ENCODE peak calls at places on chromosome 1, in ten cellular contexts. One of them, this sample, is unnamed.

GRCh38 chr1:167148388-167148787 is 54.5 kb downstream of the STYXL2 start:
- DNase-seq in transverse colon: no peak
- DNase-seq in A549: no peak
- DNase-seq in tibial nerve: no peak
- DNase-seq in stomach: no peak
- DNase-seq in H1: no peak
- DNase-seq in HepG2: no peak
- DNase-seq in GM12878: no peak
- DNase-seq in SK-N-SH: no peak
- DNase-seq in ovary: no peak
- DNase-seq in this sample: no peak

GRCh38 chr1:187903223-187903622 is 1074.5 kb downstream of the PLA2G4A start:
- DNase-seq in transverse colon: no peak
- DNase-seq in A549: no peak
- DNase-seq in tibial nerve: no peak
- DNase-seq in stomach: no peak
- DNase-seq in H1: no peak
- DNase-seq in HepG2: no peak
- DNase-seq in GM12878: no peak
- DNase-seq in SK-N-SH: no peak
- DNase-seq in ovary: no peak
- DNase-seq in this sample: no peak

GRCh38 chr1:9111957-9112356 is 16.9 kb downstream of the GPR157 start:
- DNase-seq in transverse colon: peak
- DNase-seq in A549: no peak
- DNase-seq in tibial nerve: no peak
- DNase-seq in stomach: no peak
- DNase-seq in H1: no peak
- DNase-seq in HepG2: peak
- DNase-seq in GM12878: no peak
- DNase-seq in SK-N-SH: no peak
- DNase-seq in ovary: peak
- DNase-seq in this sample: no peak

GRCh38 chr1:212396638-212397037 is 18.0 kb downstream of the PACC1 start:
- DNase-seq in transverse colon: no peak
- DNase-seq in A549: no peak
- DNase-seq in tibial nerve: no peak
- DNase-seq in stomach: no peak
- DNase-seq in H1: no peak
- DNase-seq in HepG2: no peak
- DNase-seq in GM12878: no peak
- DNase-seq in SK-N-SH: no peak
- DNase-seq in ovary: no peak
- DNase-seq in this sample: no peak

GRCh38 chr1:40982721-40983120 is 3.2 kb downstream of the CTPS1 start:
- DNase-seq in transverse colon: no peak
- DNase-seq in A549: no peak
- DNase-seq in tibial nerve: no peak
- DNase-seq in stomach: no peak
- DNase-seq in H1: no peak
- DNase-seq in HepG2: no peak
- DNase-seq in GM12878: no peak
- DNase-seq in SK-N-SH: no peak
- DNase-seq in ovary: no peak
- DNase-seq in this sample: no peak

GRCh38 chr1:226082959-226083302 is 20.4 kb downstream of the H3-3A start:
- DNase-seq in transverse colon: peak
- DNase-seq in A549: peak
- DNase-seq in tibial nerve: peak
- DNase-seq in stomach: peak
- DNase-seq in H1: no peak
- DNase-seq in HepG2: no peak
- DNase-seq in GM12878: no peak
- DNase-seq in SK-N-SH: peak
- DNase-seq in ovary: no peak
- DNase-seq in this sample: peak

GRCh38 chr1:109649380-109649987 is 6.4 kb upstream of the GSTM4 start:
- DNase-seq in transverse colon: no peak
- DNase-seq in A549: peak
- DNase-seq in tibial nerve: no peak
- DNase-seq in stomach: no peak
- DNase-seq in H1: no peak
- DNase-seq in HepG2: no peak
- DNase-seq in GM12878: no peak
- DNase-seq in SK-N-SH: peak
- DNase-seq in ovary: peak
- DNase-seq in this sample: no peak

GRCh38 chr1:240758296-240758695 is 146.3 kb upstream of the GREM2 start:
- DNase-seq in transverse colon: no peak
- DNase-seq in A549: no peak
- DNase-seq in tibial nerve: no peak
- DNase-seq in stomach: no peak
- DNase-seq in H1: no peak
- DNase-seq in HepG2: no peak
- DNase-seq in GM12878: no peak
- DNase-seq in SK-N-SH: no peak
- DNase-seq in ovary: no peak
- DNase-seq in this sample: no peak

GRCh38 chr1:110433803-110434202 is 17.1 kb upstream of the PROK1 start:
- DNase-seq in transverse colon: no peak
- DNase-seq in A549: peak
- DNase-seq in tibial nerve: peak
- DNase-seq in stomach: peak
- DNase-seq in H1: peak
- DNase-seq in HepG2: peak
- DNase-seq in GM12878: no peak
- DNase-seq in SK-N-SH: no peak
- DNase-seq in ovary: no peak
- DNase-seq in this sample: peak

GRCh38 chr1:33388989-33389771 is 41.7 kb downstream of the PHC2 start:
- DNase-seq in transverse colon: no peak
- DNase-seq in A549: no peak
- DNase-seq in tibial nerve: no peak
- DNase-seq in stomach: no peak
- DNase-seq in H1: no peak
- DNase-seq in HepG2: no peak
- DNase-seq in GM12878: no peak
- DNase-seq in SK-N-SH: no peak
- DNase-seq in ovary: no peak
- DNase-seq in this sample: no peak

GRCh38 chr1:242205622-242206489 is 207.0 kb upstream of the MAP1LC3C start:
- DNase-seq in transverse colon: no peak
- DNase-seq in A549: no peak
- DNase-seq in tibial nerve: no peak
- DNase-seq in stomach: no peak
- DNase-seq in H1: peak
- DNase-seq in HepG2: no peak
- DNase-seq in GM12878: no peak
- DNase-seq in SK-N-SH: no peak
- DNase-seq in ovary: no peak
- DNase-seq in this sample: no peak

GRCh38 chr1:153291514-153291913 is 21.2 kb downstream of the PGLYRP3 start:
- DNase-seq in transverse colon: no peak
- DNase-seq in A549: no peak
- DNase-seq in tibial nerve: no peak
- DNase-seq in stomach: no peak
- DNase-seq in H1: no peak
- DNase-seq in HepG2: no peak
- DNase-seq in GM12878: peak
- DNase-seq in SK-N-SH: no peak
- DNase-seq in ovary: no peak
- DNase-seq in this sample: no peak

GRCh38 chr1:245306020-245306419 is 151.2 kb downstream of the KIF26B start:
- DNase-seq in transverse colon: no peak
- DNase-seq in A549: no peak
- DNase-seq in tibial nerve: no peak
- DNase-seq in stomach: no peak
- DNase-seq in H1: no peak
- DNase-seq in HepG2: no peak
- DNase-seq in GM12878: no peak
- DNase-seq in SK-N-SH: no peak
- DNase-seq in ovary: no peak
- DNase-seq in this sample: no peak

GRCh38 chr1:245311887-245312286 is 157.1 kb downstream of the KIF26B start:
- DNase-seq in transverse colon: no peak
- DNase-seq in A549: no peak
- DNase-seq in tibial nerve: no peak
- DNase-seq in stomach: no peak
- DNase-seq in H1: no peak
- DNase-seq in HepG2: no peak
- DNase-seq in GM12878: no peak
- DNase-seq in SK-N-SH: no peak
- DNase-seq in ovary: no peak
- DNase-seq in this sample: no peak

GRCh38 chr1:245313581-245313980 is 158.8 kb downstream of the KIF26B start:
- DNase-seq in transverse colon: no peak
- DNase-seq in A549: no peak
- DNase-seq in tibial nerve: no peak
- DNase-seq in stomach: no peak
- DNase-seq in H1: no peak
- DNase-seq in HepG2: no peak
- DNase-seq in GM12878: no peak
- DNase-seq in SK-N-SH: no peak
- DNase-seq in ovary: no peak
- DNase-seq in this sample: no peak

GRCh38 chr1:245306628-245307410 is 152.0 kb downstream of the KIF26B start:
- DNase-seq in transverse colon: no peak
- DNase-seq in A549: no peak
- DNase-seq in tibial nerve: no peak
- DNase-seq in stomach: no peak
- DNase-seq in H1: no peak
- DNase-seq in HepG2: no peak
- DNase-seq in GM12878: no peak
- DNase-seq in SK-N-SH: peak
- DNase-seq in ovary: no peak
- DNase-seq in this sample: no peak

GRCh38 chr1:245310605-245311531 is 156.1 kb downstream of the KIF26B start:
- DNase-seq in transverse colon: peak
- DNase-seq in A549: no peak
- DNase-seq in tibial nerve: no peak
- DNase-seq in stomach: no peak
- DNase-seq in H1: no peak
- DNase-seq in HepG2: no peak
- DNase-seq in GM12878: peak
- DNase-seq in SK-N-SH: peak
- DNase-seq in ovary: peak
- DNase-seq in this sample: no peak
- TF ChIP-seq EP300 in transverse colon: no peak
- TF ChIP-seq EP300 in A549: no peak
- TF ChIP-seq EP300 in tibial nerve: peak
- TF ChIP-seq EP300 in stomach: no peak
- TF ChIP-seq EP300 in H1: no peak
- TF ChIP-seq EP300 in HepG2: no peak
- TF ChIP-seq EP300 in GM12878: no peak
- TF ChIP-seq EP300 in SK-N-SH: no peak
- TF ChIP-seq EP300 in ovary: no peak
- TF ChIP-seq EP300 in this sample: no peak

GRCh38 chr1:211135342-211135950 is 1.5 kb upstream of the KCNH1 start:
- DNase-seq in transverse colon: no peak
- DNase-seq in A549: peak
- DNase-seq in tibial nerve: no peak
- DNase-seq in stomach: no peak
- DNase-seq in H1: no peak
- DNase-seq in HepG2: peak
- DNase-seq in GM12878: peak
- DNase-seq in SK-N-SH: peak
- DNase-seq in ovary: no peak
- DNase-seq in this sample: no peak
- TF ChIP-seq EP300 in transverse colon: no peak
- TF ChIP-seq EP300 in A549: no peak
- TF ChIP-seq EP300 in tibial nerve: no peak
- TF ChIP-seq EP300 in stomach: no peak
- TF ChIP-seq EP300 in H1: no peak
- TF ChIP-seq EP300 in HepG2: no peak
- TF ChIP-seq EP300 in GM12878: no peak
- TF ChIP-seq EP300 in SK-N-SH: no peak
- TF ChIP-seq EP300 in ovary: no peak
- TF ChIP-seq EP300 in this sample: no peak

DNA sequence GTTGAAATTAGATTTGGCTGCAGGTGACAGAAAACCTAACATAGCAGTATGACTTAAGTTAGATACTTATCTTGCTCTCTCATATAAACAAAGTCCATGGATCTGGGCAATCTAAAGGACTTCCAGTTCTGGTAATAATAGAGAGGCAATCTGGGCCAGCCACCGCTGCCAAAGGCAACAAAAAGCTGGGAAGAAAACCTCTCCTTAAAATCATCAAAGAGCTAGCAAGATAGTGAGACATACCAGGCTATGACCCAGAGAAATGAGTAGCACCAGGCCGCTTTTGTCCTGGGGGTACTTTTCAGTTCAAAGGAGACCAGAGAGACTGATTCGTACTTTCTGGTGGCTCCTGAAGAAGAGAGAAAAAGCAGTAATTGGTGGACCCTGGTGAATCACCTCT is 125.3 kb downstream of the TBX19 start:
- DNase-seq in transverse colon: no peak
- DNase-seq in A549: no peak
- DNase-seq in tibial nerve: no peak
- DNase-seq in stomach: peak
- DNase-seq in H1: no peak
- DNase-seq in HepG2: no peak
- DNase-seq in GM12878: no peak
- DNase-seq in SK-N-SH: no peak
- DNase-seq in ovary: no peak
- DNase-seq in this sample: no peak
- TF ChIP-seq EP300 in transverse colon: no peak
- TF ChIP-seq EP300 in A549: no peak
- TF ChIP-seq EP300 in tibial nerve: no peak
- TF ChIP-seq EP300 in stomach: no peak
- TF ChIP-seq EP300 in H1: no peak
- TF ChIP-seq EP300 in HepG2: no peak
- TF ChIP-seq EP300 in GM12878: no peak
- TF ChIP-seq EP300 in SK-N-SH: no peak
- TF ChIP-seq EP300 in ovary: no peak
- TF ChIP-seq EP300 in this sample: no peak

DNA sequence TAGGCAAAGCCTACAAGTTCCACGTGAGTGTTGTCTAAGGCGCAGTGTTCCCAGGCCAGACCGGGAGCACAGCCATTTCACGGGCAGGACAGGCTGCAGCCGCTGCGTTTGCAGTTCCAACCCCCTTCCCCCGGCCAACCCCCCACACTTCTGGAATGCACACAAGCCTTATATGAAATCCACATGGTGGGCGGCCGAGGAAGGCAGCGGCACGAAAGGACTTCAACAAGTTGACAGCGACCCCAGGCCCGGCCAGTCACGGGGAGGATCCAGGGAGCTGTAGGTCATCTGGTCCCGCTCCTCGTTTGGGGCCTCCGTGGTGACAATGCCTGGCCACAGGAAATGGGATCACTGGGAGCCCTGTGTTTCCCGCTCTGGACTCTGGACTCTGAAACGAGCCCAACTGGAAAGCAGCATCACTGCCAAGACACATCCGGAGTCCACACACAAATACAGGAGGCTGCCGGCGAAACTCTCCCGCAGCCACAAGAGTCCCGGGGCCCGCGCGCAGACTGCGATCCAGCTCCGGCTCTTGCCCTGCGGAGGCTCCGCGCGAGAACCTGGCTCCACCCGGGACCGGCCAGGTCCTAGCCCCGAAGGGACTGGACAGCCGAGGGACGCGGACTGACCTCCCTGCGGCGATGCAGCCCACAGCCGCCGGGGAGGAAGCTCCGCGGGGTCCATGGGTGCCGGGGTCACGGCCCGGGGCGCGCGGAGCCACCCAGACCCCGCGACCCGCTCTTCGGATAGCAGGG is 794 bp downstream of the NID1 start:
- DNase-seq in transverse colon: peak
- DNase-seq in A549: peak
- DNase-seq in tibial nerve: no peak
- DNase-seq in stomach: peak
- DNase-seq in H1: peak
- DNase-seq in HepG2: peak
- DNase-seq in GM12878: no peak
- DNase-seq in SK-N-SH: peak
- DNase-seq in ovary: peak
- DNase-seq in this sample: peak
- TF ChIP-seq EP300 in transverse colon: no peak
- TF ChIP-seq EP300 in A549: no peak
- TF ChIP-seq EP300 in tibial nerve: peak
- TF ChIP-seq EP300 in stomach: no peak
- TF ChIP-seq EP300 in H1: no peak
- TF ChIP-seq EP300 in HepG2: no peak
- TF ChIP-seq EP300 in GM12878: no peak
- TF ChIP-seq EP300 in SK-N-SH: no peak
- TF ChIP-seq EP300 in ovary: no peak
- TF ChIP-seq EP300 in this sample: no peak

This sample was measured in suprapubic skin.